ENCODE peak calls at places on chromosomes 5 and 9, in seven cellular contexts. One of them, this sample, is unnamed.

GRCh38 chr9:36164989-36165388 is 4.2 kb upstream of the CCIN start:
- DNase-seq in endodermal cell: peak
- DNase-seq in hepatocyte: no peak
- DNase-seq in kidney glomerular epithelial cell: no peak
- DNase-seq in NCI-H748 treated with DMSO at 0.1 percent for 48 hours: no peak
- DNase-seq in GM20000: no peak
- DNase-seq in astrocyte of the hippocampus: no peak
- DNase-seq in this sample: no peak

GRCh38 chr5:138725153-138725884 is 27.9 kb upstream of the CTNNA1 start:
- DNase-seq in GM20000: no peak
- DNase-seq in hepatocyte: peak
- DNase-seq in endodermal cell: peak
- DNase-seq in NCI-H748 treated with DMSO at 0.1 percent for 48 hours: peak
- DNase-seq in astrocyte of the hippocampus: peak
- DNase-seq in kidney glomerular epithelial cell: no peak
- DNase-seq in this sample: peak

GRCh38 chr9:115978739-115979138 is 174.9 kb upstream of the PAPPA start:
- DNase-seq in astrocyte of the hippocampus: peak
- DNase-seq in NCI-H748 treated with DMSO at 0.1 percent for 48 hours: no peak
- DNase-seq in kidney glomerular epithelial cell: no peak
- DNase-seq in endodermal cell: no peak
- DNase-seq in GM20000: no peak
- DNase-seq in hepatocyte: no peak
- DNase-seq in this sample: no peak

GRCh38 chr9:125190371-125190801 is 783 bp upstream of the PPP6C start:
- DNase-seq in astrocyte of the hippocampus: no peak
- DNase-seq in endodermal cell: no peak
- DNase-seq in GM20000: peak
- DNase-seq in NCI-H748 treated with DMSO at 0.1 percent for 48 hours: no peak
- DNase-seq in kidney glomerular epithelial cell: no peak
- DNase-seq in hepatocyte: no peak
- DNase-seq in this sample: peak

GRCh38 chr9:6646028-6646636 is 603 bp upstream of the GLDC start:
- DNase-seq in endodermal cell: peak
- DNase-seq in astrocyte of the hippocampus: no peak
- DNase-seq in kidney glomerular epithelial cell: peak
- DNase-seq in GM20000: no peak
- DNase-seq in NCI-H748 treated with DMSO at 0.1 percent for 48 hours: no peak
- DNase-seq in hepatocyte: peak
- DNase-seq in this sample: peak

GRCh38 chr9:16598316-16598715 is 272.2 kb downstream of the BNC2 start:
- DNase-seq in GM20000: no peak
- DNase-seq in kidney glomerular epithelial cell: no peak
- DNase-seq in hepatocyte: no peak
- DNase-seq in astrocyte of the hippocampus: peak
- DNase-seq in NCI-H748 treated with DMSO at 0.1 percent for 48 hours: no peak
- DNase-seq in endodermal cell: no peak
- DNase-seq in this sample: no peak

GRCh38 chr5:149837680-149838269 is 106.8 kb downstream of the PDE6A start:
- DNase-seq in kidney glomerular epithelial cell: peak
- DNase-seq in astrocyte of the hippocampus: peak
- DNase-seq in NCI-H748 treated with DMSO at 0.1 percent for 48 hours: peak
- DNase-seq in GM20000: no peak
- DNase-seq in endodermal cell: peak
- DNase-seq in hepatocyte: peak
- DNase-seq in this sample: peak

GRCh38 chr5:3310551-3311340 is 284.9 kb upstream of the IRX1 start:
- DNase-seq in endodermal cell: peak
- DNase-seq in kidney glomerular epithelial cell: peak
- DNase-seq in hepatocyte: no peak
- DNase-seq in NCI-H748 treated with DMSO at 0.1 percent for 48 hours: peak
- DNase-seq in astrocyte of the hippocampus: peak
- DNase-seq in GM20000: no peak
- DNase-seq in this sample: peak

GRCh38 chr5:147113967-147114366 is 120.9 kb upstream of the STK32A start:
- DNase-seq in astrocyte of the hippocampus: no peak
- DNase-seq in kidney glomerular epithelial cell: no peak
- DNase-seq in GM20000: no peak
- DNase-seq in NCI-H748 treated with DMSO at 0.1 percent for 48 hours: no peak
- DNase-seq in endodermal cell: no peak
- DNase-seq in hepatocyte: no peak
- DNase-seq in this sample: no peak

GRCh38 chr9:125756499-125756898 is 9.3 kb downstream of the PBX3 start:
- DNase-seq in hepatocyte: no peak
- DNase-seq in endodermal cell: no peak
- DNase-seq in NCI-H748 treated with DMSO at 0.1 percent for 48 hours: no peak
- DNase-seq in astrocyte of the hippocampus: no peak
- DNase-seq in GM20000: no peak
- DNase-seq in kidney glomerular epithelial cell: no peak
- DNase-seq in this sample: no peak

GRCh38 chr5:179923422-179923821 is 15.7 kb upstream of the TBC1D9B start:
- DNase-seq in hepatocyte: no peak
- DNase-seq in endodermal cell: no peak
- DNase-seq in GM20000: no peak
- DNase-seq in NCI-H748 treated with DMSO at 0.1 percent for 48 hours: no peak
- DNase-seq in astrocyte of the hippocampus: no peak
- DNase-seq in kidney glomerular epithelial cell: no peak
- DNase-seq in this sample: no peak

GRCh38 chr5:169415351-169415750 is 114.4 kb upstream of the SLIT3 start:
- DNase-seq in astrocyte of the hippocampus: no peak
- DNase-seq in kidney glomerular epithelial cell: no peak
- DNase-seq in endodermal cell: peak
- DNase-seq in hepatocyte: no peak
- DNase-seq in GM20000: no peak
- DNase-seq in NCI-H748 treated with DMSO at 0.1 percent for 48 hours: no peak
- DNase-seq in this sample: no peak

GRCh38 chr5:84816746-84817547 is 432.3 kb upstream of the EDIL3 start:
- DNase-seq in GM20000: no peak
- DNase-seq in NCI-H748 treated with DMSO at 0.1 percent for 48 hours: peak
- DNase-seq in kidney glomerular epithelial cell: no peak
- DNase-seq in astrocyte of the hippocampus: no peak
- DNase-seq in hepatocyte: no peak
- DNase-seq in endodermal cell: no peak
- DNase-seq in this sample: peak

This sample was measured in renal cortical epithelial cell.